ENCODE peak calls at places on chromosomes 3 and 15, in four cellular contexts. J is body of pancreas; U is effector memory CD4-positive, alpha-beta T cell; O is stimulated activated CD8-positive, alpha-beta memory T cell treated with anti-CD3 and anti-CD28 coated beads, Interleukin-2, amount 100 ng/mL, for 48 hours. R is an unnamed sample.

GRCh38 chr3:196111939-196112386 is 30.1 kb upstream of the TFRC start:
- DNase-seq in J (no peak), U (no peak), O (no peak), R (no peak)

GRCh38 chr15:32956006-32956405 is 238.2 kb downstream of the GREM1 start:
- DNase-seq in J (no peak), U (no peak), O (no peak), R (peak)

GRCh38 chr3:32591960-32592462 is 21.4 kb upstream of the DYNC1LI1 start:
- DNase-seq in J (no peak), U (no peak), O (no peak), R (no peak)

GRCh38 chr3:10315771-10316344 is 5.1 kb downstream of the SEC13 start:
- DNase-seq in J (no peak), U (no peak), O (no peak), R (no peak)

GRCh38 chr15:32706704-32707103 is 11.1 kb upstream of the GREM1 start:
- DNase-seq in J (no peak), U (no peak), O (no peak), R (peak)

GRCh38 chr3:161371441-161372320 is at the start of gene SPTSSB:
- DNase-seq in J (peak), U (peak), O (peak), R (peak)

GRCh38 chr3:40523781-40524180 is 979 bp upstream of the ZNF621 start:
- DNase-seq in J (no peak), U (no peak), O (no peak), R (no peak)

GRCh38 chr3:94336076-94336741 is 273.3 kb downstream of the NSUN3 start:
- DNase-seq in J (no peak), U (no peak), O (no peak), R (peak)

GRCh38 chr3:109109574-109109973 is 8.4 kb downstream of the MORC1 start:
- DNase-seq in J (no peak), U (no peak), O (no peak), R (no peak)

GRCh38 chr3:189372205-189372764 is 200.5 kb downstream of the TPRG1 start:
- DNase-seq in J (no peak), U (no peak), O (no peak), R (no peak)

GRCh38 chr15:31469801-31470545 is 143.3 kb downstream of the KLF13 start:
- DNase-seq in J (no peak), U (no peak), O (no peak), R (no peak)

GRCh38 chr3:141242035-141242721 is 10.6 kb downstream of the PXYLP1 start:
- DNase-seq in J (no peak), U (no peak), O (no peak), R (no peak)

GRCh38 chr15:90863987-90864386 is 4.4 kb upstream of the FURIN start:
- DNase-seq in J (no peak), U (no peak), O (no peak), R (no peak)

GRCh38 chr3:23422511-23422851 is 219.4 kb downstream of the UBE2E2 start:
- DNase-seq in J (no peak), U (no peak), O (no peak), R (no peak)

GRCh38 chr3:54837964-54838363 is 89.9 kb downstream of the LRTM1 start:
- DNase-seq in J (no peak), U (no peak), O (no peak), R (peak)

GRCh38 chr15:83372434-83372873 is 74.7 kb upstream of the SH3GL3 start:
- DNase-seq in J (no peak), U (no peak), O (no peak), R (peak)

GRCh38 chr15:63971427-63971805 is 74.9 kb downstream of the DAPK2 start:
- DNase-seq in J (no peak), U (peak), O (peak), R (no peak)

GRCh38 chr15:92092391-92092790 is 238.9 kb downstream of the SLCO3A1 start:
- DNase-seq in J (no peak), U (no peak), O (no peak), R (no peak)

GRCh38 chr3:178706411-178706810 is 170.2 kb downstream of the KCNMB2 start:
- DNase-seq in J (no peak), U (no peak), O (no peak), R (no peak)

GRCh38 chr3:141326626-141327025 is 41.7 kb upstream of the ZBTB38 start:
- DNase-seq in J (no peak), U (no peak), O (no peak), R (no peak)

GRCh38 chr15:69359724-69360123 is 54.4 kb upstream of the KIF23 start:
- DNase-seq in J (no peak), U (no peak), O (no peak), R (no peak)

GRCh38 chr3:142270407-142270806 is 45.0 kb upstream of the GK5 start:
- DNase-seq in J (no peak), U (no peak), O (no peak), R (no peak)

GRCh38 chr15:39685999-39686613 is 96.5 kb downstream of the FSIP1 start:
- DNase-seq in J (peak), U (no peak), O (no peak), R (peak)

GRCh38 chr15:75620776-75621536 is 4.6 kb downstream of the SNUPN start:
- DNase-seq in J (peak), U (no peak), O (no peak), R (peak)

GRCh38 chr3:107662109-107662477 is 139.3 kb downstream of the BBX start:
- DNase-seq in J (no peak), U (no peak), O (no peak), R (peak)

GRCh38 chr3:139198929-139199328 is 144.9 kb upstream of the MRPS22 start:
- DNase-seq in J (no peak), U (no peak), O (no peak), R (peak)

GRCh38 chr15:29278436-29279099 is 8.9 kb upstream of the NSMCE3 start:
- DNase-seq in J (no peak), U (no peak), O (no peak), R (peak)

GRCh38 chr3:157810924-157811718 is 295.1 kb downstream of the SHOX2 start:
- DNase-seq in J (no peak), U (no peak), O (no peak), R (no peak)

GRCh38 chr3:141402476-141403171 is 34.3 kb downstream of the ZBTB38 start:
- DNase-seq in J (peak), U (peak), O (no peak), R (peak)

GRCh38 chr15:37289109-37289765 is 188.9 kb upstream of the MEIS2 start:
- DNase-seq in J (no peak), U (no peak), O (no peak), R (peak)

GRCh38 chr15:38883987-38884386 is 319.4 kb upstream of the RASGRP1 start:
- DNase-seq in J (no peak), U (no peak), O (no peak), R (peak)

GRCh38 chr3:18443670-18444596 is 18.8 kb upstream of the SATB1 start:
- DNase-seq in J (peak), U (no peak), O (no peak), R (peak)

GRCh38 chr3:49017978-49018706 is at the start of gene DALRD3:
- DNase-seq in J (peak), U (peak), O (peak), R (peak)

GRCh38 chr3:31980530-31981205 is 394 bp downstream of the OSBPL10 start:
- DNase-seq in J (peak), U (no peak), O (no peak), R (peak)

GRCh38 chr3:48128779-48129178 is 59.4 kb downstream of the CDC25A start:
- DNase-seq in J (no peak), U (no peak), O (no peak), R (no peak)

GRCh38 chr15:70235347-70235746 is 137.6 kb upstream of the TLE3 start:
- DNase-seq in J (no peak), U (no peak), O (no peak), R (peak)

R was measured in ELR.